ENCODE peak calls at places on chromosomes 16 and 17, in six cellular contexts. H is H1, I is mesendoderm, T is IMR-90, R is neuronal stem cell, A is mesenchymal stem cell. Q is an unnamed sample.

GRCh38 chr16:87602005-87602790 is at the start of gene JPH3:
- DNase-seq in H (peak; percentile 70), I (peak; percentile 61), T (no peak), R (peak; percentile 54), A (no peak), Q (no peak)

GRCh38 chr17:30372755-30373154 is 6.0 kb upstream of the CPD start:
- DNase-seq in H (no peak), I (peak; percentile 86), T (peak; percentile 80), R (no peak), A (no peak), Q (no peak)

GRCh38 chr16:8099586-8099985 is 490.7 kb downstream of the TMEM114 start:
- DNase-seq in H (no peak), I (no peak), T (no peak), R (no peak), A (no peak), Q (no peak)

GRCh38 chr17:10754861-10755591 is 25.2 kb upstream of the TMEM220 start:
- DNase-seq in H (no peak), I (peak; percentile 85), T (no peak), R (no peak), A (no peak), Q (peak; percentile 35)

GRCh38 chr16:72501739-72502653 is 330.0 kb upstream of the PMFBP1 start:
- DNase-seq in H (no peak), I (peak; percentile 80), T (peak; percentile 79), R (peak; percentile 65), A (peak; percentile 76), Q (peak; percentile 29)

GRCh38 chr17:4476512-4477070 is 22.1 kb upstream of the SPNS2 start:
- DNase-seq in H (no peak), I (no peak), T (no peak), R (no peak), A (no peak), Q (peak; percentile 45)

GRCh38 chr16:10081201-10081940 is 100.9 kb downstream of the GRIN2A start:
- DNase-seq in H (no peak), I (no peak), T (no peak), R (peak; percentile 17), A (no peak), Q (no peak)

GRCh38 chr17:57380055-57380356 is 123.7 kb downstream of the MSI2 start:
- DNase-seq in H (no peak), I (no peak), T (no peak), R (no peak), A (no peak), Q (no peak)

GRCh38 chr17:60577147-60577925 is 22.7 kb upstream of the PPM1D start:
- DNase-seq in H (no peak), I (no peak), T (peak; percentile 72), R (no peak), A (peak; percentile 84), Q (peak; percentile 50)

GRCh38 chr16:17229131-17229530 is 241.6 kb downstream of the XYLT1 start:
- DNase-seq in H (no peak), I (no peak), T (no peak), R (no peak), A (no peak), Q (peak; percentile 95)

GRCh38 chr17:68592004-68592403 is 9.2 kb downstream of the FAM20A start:
- DNase-seq in H (no peak), I (no peak), T (no peak), R (no peak), A (no peak), Q (no peak)

GRCh38 chr17:17959520-17960361 is 12.5 kb downstream of the TOM1L2 start:
- DNase-seq in H (no peak), I (no peak), T (peak; percentile 69), R (no peak), A (peak; percentile 59), Q (no peak)

GRCh38 chr17:50257574-50258224 is 16.6 kb upstream of the TMEM92 start:
- DNase-seq in H (no peak), I (no peak), T (no peak), R (no peak), A (no peak), Q (no peak)

GRCh38 chr16:71852146-71852545 is 6.4 kb downstream of the ATXN1L start:
- DNase-seq in H (no peak), I (no peak), T (no peak), R (no peak), A (no peak), Q (no peak)

GRCh38 chr16:61263400-61263799 is 772.8 kb downstream of the CDH8 start:
- DNase-seq in H (no peak), I (peak; percentile 12), T (no peak), R (no peak), A (no peak), Q (no peak)

GRCh38 chr17:15456972-15457722 is 10.3 kb downstream of the CDRT4 start:
- DNase-seq in H (no peak), I (peak; percentile 69), T (peak; percentile 84), R (no peak), A (peak; percentile 57), Q (no peak)

GRCh38 chr17:71071041-71071440 is 901.7 kb downstream of the KCNJ2 start:
- DNase-seq in H (no peak), I (no peak), T (no peak), R (no peak), A (no peak), Q (no peak)

GRCh38 chr17:74512624-74513084 is 18.6 kb downstream of the CD300LB start:
- DNase-seq in H (no peak), I (no peak), T (no peak), R (no peak), A (no peak), Q (peak; percentile 49)

GRCh38 chr17:987931-988330 is 8.4 kb upstream of the NXN start:
- DNase-seq in H (no peak), I (no peak), T (no peak), R (no peak), A (no peak), Q (no peak)

GRCh38 chr16:73066321-73066926 is 18.5 kb upstream of the ZFHX3 start:
- DNase-seq in H (no peak), I (no peak), T (no peak), R (peak; percentile 15), A (no peak), Q (no peak)

GRCh38 chr16:27067138-27067537 is 411 bp downstream of the C16orf82 start:
- DNase-seq in H (no peak), I (peak; percentile 32), T (no peak), R (peak; percentile 43), A (no peak), Q (no peak)

GRCh38 chr16:1533443-1533951 is at the start of gene TMEM204:
- DNase-seq in H (no peak), I (peak; percentile 55), T (peak; percentile 78), R (no peak), A (peak; percentile 72), Q (no peak)

GRCh38 chr17:4881761-4882555 is 17.4 kb upstream of the C17orf107 start:
- DNase-seq in H (no peak), I (peak; percentile 72), T (peak; percentile 12), R (peak; percentile 29), A (peak; percentile 43), Q (peak; percentile 82)

GRCh38 chr16:50665128-50665878 is 15.8 kb downstream of the SNX20 start:
- DNase-seq in H (peak; percentile 41), I (peak; percentile 85), T (peak; percentile 57), R (peak; percentile 71), A (peak; percentile 65), Q (peak; percentile 94)

GRCh38 chr16:85646976-85647375 is 33.9 kb downstream of the GSE1 start:
- DNase-seq in H (no peak), I (no peak), T (no peak), R (no peak), A (no peak), Q (no peak)

GRCh38 chr16:85645021-85645589 is 32.0 kb downstream of the GSE1 start:
- DNase-seq in H (no peak), I (no peak), T (no peak), R (no peak), A (no peak), Q (peak; percentile 90)

GRCh38 chr16:85648070-85648714 is 35.1 kb downstream of the GSE1 start:
- DNase-seq in H (no peak), I (no peak), T (no peak), R (no peak), A (no peak), Q (no peak)

GRCh38 chr16:85644093-85644712 is 31.1 kb downstream of the GSE1 start:
- DNase-seq in H (no peak), I (no peak), T (no peak), R (no peak), A (no peak), Q (peak; percentile 39)

DNA sequence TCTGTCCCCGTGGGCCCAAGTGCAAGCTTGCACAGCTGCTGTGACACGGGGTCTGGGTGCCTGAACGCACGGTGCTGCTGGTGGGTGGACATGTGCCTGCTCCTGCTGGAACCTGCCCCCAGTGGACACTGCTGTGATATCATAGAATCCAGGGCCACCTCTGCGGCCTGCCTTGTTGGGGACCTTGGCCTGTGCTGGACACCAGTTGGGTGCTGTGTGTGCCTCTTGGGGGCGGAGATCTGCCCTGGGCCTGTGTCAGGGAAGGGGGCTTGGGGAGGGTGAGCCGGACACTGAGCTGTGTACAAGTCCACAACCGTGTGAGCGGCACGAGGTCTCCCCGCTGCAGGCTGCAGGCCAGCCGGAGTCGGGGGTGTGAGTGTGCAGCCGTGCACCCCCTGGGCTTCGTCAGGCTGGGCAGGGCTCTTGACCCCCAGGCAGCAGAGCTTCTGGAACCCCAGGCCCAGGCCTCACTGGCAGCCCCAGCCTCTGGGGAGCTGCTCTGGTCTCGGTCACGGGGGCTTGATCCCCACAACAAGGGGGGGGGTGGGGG is 33.3 kb downstream of the GSE1 start:
- DNase-seq in H (no peak), I (no peak), T (no peak), R (no peak), A (no peak), Q (no peak)
- H3K4ac ChIP-seq in H (no peak overlapping the region), I (no peak overlapping the region), T (no peak overlapping the region), R (no peak overlapping the region), A (no peak overlapping the region), Q (peak overlapping the region; percentile 72)

GRCh38 chr17:76452646-76453430 is at the start of gene UBE2O:
- DNase-seq in H (peak; percentile 83), I (peak; percentile 98), T (peak; percentile 80), R (peak; percentile 89), A (peak; percentile 86), Q (peak; percentile 82)
- H3K9ac ChIP-seq in H (peak within 1 kb of the TSS; percentile 6), I (peak within 1 kb of the TSS; percentile 87), T (peak within 1 kb of the TSS; percentile 85), R (peak within 1 kb of the TSS; percentile 99), A (peak within 1 kb of the TSS; percentile 83), Q (peak within 1 kb of the TSS; percentile 92)

GRCh38 chr16:3099395-3099731 is 269 bp upstream of the ZSCAN10 start:
- DNase-seq in H (no peak), I (no peak), T (no peak), R (no peak), A (no peak), Q (no peak)

GRCh38 chr16:3098459-3099394 is at the start of gene ZSCAN10:
- DNase-seq in H (peak; percentile 72), I (peak; percentile 89), T (no peak), R (no peak), A (no peak), Q (no peak)

GRCh38 chr16:3101841-3102470 is 2.9 kb upstream of the ZSCAN10 start:
- DNase-seq in H (no peak), I (peak; percentile 72), T (no peak), R (peak; percentile 51), A (no peak), Q (peak; percentile 4)

GRCh38 chr16:3101018-3101840 is 2.1 kb upstream of the ZSCAN10 start:
- DNase-seq in H (no peak), I (peak; percentile 82), T (no peak), R (no peak), A (peak; percentile 34), Q (peak; percentile 59)

GRCh38 chr16:3099732-3100499 is 822 bp upstream of the ZSCAN10 start:
- DNase-seq in H (peak; percentile 86), I (peak; percentile 97), T (peak; percentile 78), R (peak; percentile 93), A (peak; percentile 89), Q (peak; percentile 94)
- H3K4me3 ChIP-seq in H (peak overlapping the region; percentile 67), I (peak overlapping the region; percentile 60), T (peak overlapping the region; percentile 31), R (peak overlapping the region; percentile 70), A (no peak overlapping the region), Q (no peak overlapping the region)

GRCh38 chr17:81834831-81835267 is at the start of gene PPP1R27:
- DNase-seq in H (no peak), I (no peak), T (no peak), R (no peak), A (no peak), Q (no peak)
- H3K4ac ChIP-seq in H (peak within 1 kb of the TSS; percentile 90), I (peak within 1 kb of the TSS; percentile 96), T (peak within 1 kb of the TSS; percentile 100), R (peak within 1 kb of the TSS; percentile 1), A (peak within 1 kb of the TSS; percentile 97), Q (peak within 1 kb of the TSS; percentile 95)